ENCODE peak calls at places on chromosomes 6 and 20, in four cellular contexts. One of them, this sample, is unnamed.

GRCh38 chr6:156980515-156980914 is 203.3 kb downstream of the ARID1B start:
- DNase-seq in heart left ventricle: no peak
- DNase-seq in hepatocyte: no peak
- DNase-seq in uterus: no peak
- DNase-seq in this sample: no peak

GRCh38 chr6:17397764-17398194 is 4.4 kb downstream of the CAP2 start:
- DNase-seq in heart left ventricle: no peak
- DNase-seq in hepatocyte: no peak
- DNase-seq in uterus: no peak
- DNase-seq in this sample: no peak

GRCh38 chr20:61333484-61334108 is 81.5 kb downstream of the CDH4 start:
- DNase-seq in hepatocyte: no peak
- DNase-seq in heart left ventricle: no peak
- DNase-seq in uterus: no peak
- DNase-seq in this sample: no peak

GRCh38 chr6:169845426-169846285 is 94.2 kb downstream of the ERMARD start:
- DNase-seq in heart left ventricle: no peak
- DNase-seq in hepatocyte: no peak
- DNase-seq in uterus: no peak
- DNase-seq in this sample: peak; percentile 4

GRCh38 chr6:71056656-71057055 is 99.8 kb upstream of the B3GAT2 start:
- DNase-seq in uterus: no peak
- DNase-seq in hepatocyte: no peak
- DNase-seq in heart left ventricle: no peak
- DNase-seq in this sample: no peak

GRCh38 chr6:3665608-3666007 is 85.9 kb downstream of the PXDC1 start:
- DNase-seq in uterus: no peak
- DNase-seq in hepatocyte: no peak
- DNase-seq in heart left ventricle: no peak
- DNase-seq in this sample: no peak

GRCh38 chr6:63272397-63272796 is 47.4 kb downstream of the LGSN start:
- DNase-seq in heart left ventricle: no peak
- DNase-seq in uterus: no peak
- DNase-seq in hepatocyte: peak; percentile 50
- DNase-seq in this sample: no peak

GRCh38 chr20:32179934-32180333 is 27.6 kb downstream of the PLAGL2 start:
- DNase-seq in heart left ventricle: no peak
- DNase-seq in hepatocyte: no peak
- DNase-seq in uterus: no peak
- DNase-seq in this sample: no peak

GRCh38 chr20:9235518-9235917 is 166.6 kb downstream of the PLCB4 start:
- DNase-seq in heart left ventricle: no peak
- DNase-seq in uterus: no peak
- DNase-seq in hepatocyte: no peak
- DNase-seq in this sample: no peak

GRCh38 chr6:144265390-144265789 is 19.7 kb upstream of the UTRN start:
- DNase-seq in hepatocyte: peak; percentile 34
- DNase-seq in uterus: no peak
- DNase-seq in heart left ventricle: no peak
- DNase-seq in this sample: no peak

GRCh38 chr6:39005774-39006173 is 42.8 kb upstream of the GLP1R start:
- DNase-seq in uterus: no peak
- DNase-seq in hepatocyte: no peak
- DNase-seq in heart left ventricle: no peak
- DNase-seq in this sample: no peak

GRCh38 chr6:9126845-9127560 is 691.7 kb upstream of the SLC35B3 start:
- DNase-seq in uterus: no peak
- DNase-seq in hepatocyte: peak; percentile 14
- DNase-seq in heart left ventricle: no peak
- DNase-seq in this sample: no peak

DNA sequence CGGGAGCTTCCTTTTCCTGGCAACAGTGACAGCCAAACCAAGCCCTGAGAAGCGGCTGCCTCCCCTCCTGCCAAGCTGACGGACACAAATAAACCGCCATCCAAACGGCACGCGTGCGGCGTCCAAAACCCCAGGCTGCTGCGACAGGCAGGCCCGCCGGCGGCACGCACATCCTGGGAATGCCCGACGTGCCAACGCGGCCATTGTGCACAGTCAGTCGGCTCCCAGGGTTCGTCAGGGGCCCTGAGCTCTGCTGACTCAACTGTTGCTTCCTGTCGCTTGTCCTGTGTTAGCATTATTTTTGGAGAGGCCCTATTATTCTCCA is 6.8 kb downstream of the JAG1 start:
- DNase-seq in heart left ventricle: peak; percentile 60
- DNase-seq in uterus: peak; percentile 59
- DNase-seq in hepatocyte: no peak
- DNase-seq in this sample: no peak
- H3K27ac ChIP-seq in heart left ventricle: no peak overlapping the region
- H3K27ac ChIP-seq in uterus: peak overlapping the region; percentile 64
- H3K27ac ChIP-seq in hepatocyte: no peak overlapping the region
- H3K27ac ChIP-seq in this sample: no peak overlapping the region

GRCh38 chr6:26660096-26660425 is 515 bp upstream of the ZNF322 start:
- DNase-seq in hepatocyte: peak; percentile 29
- DNase-seq in heart left ventricle: no peak
- DNase-seq in uterus: no peak
- DNase-seq in this sample: no peak
- TF ChIP-seq CTCF in hepatocyte: peak; percentile 7
- TF ChIP-seq CTCF in heart left ventricle: no peak
- TF ChIP-seq CTCF in uterus: peak; percentile 16
- TF ChIP-seq CTCF in this sample: no peak

GRCh38 chr6:107589199-107589598 is 99.3 kb downstream of the SOBP start:
- DNase-seq in uterus: no peak
- DNase-seq in hepatocyte: no peak
- DNase-seq in heart left ventricle: no peak
- DNase-seq in this sample: no peak
- H3K27ac ChIP-seq in uterus: no peak overlapping the region
- H3K27ac ChIP-seq in hepatocyte: no peak overlapping the region
- H3K27ac ChIP-seq in heart left ventricle: no peak overlapping the region
- H3K27ac ChIP-seq in this sample: no peak overlapping the region

GRCh38 chr6:57316581-57317059 is 810 bp upstream of the PRIM2 start:
- DNase-seq in hepatocyte: peak; percentile 92
- DNase-seq in uterus: peak; percentile 87
- DNase-seq in heart left ventricle: peak; percentile 77
- DNase-seq in this sample: peak; percentile 86
- TF ChIP-seq CTCF in hepatocyte: peak; percentile 92
- TF ChIP-seq CTCF in uterus: peak; percentile 84
- TF ChIP-seq CTCF in heart left ventricle: peak; percentile 80
- TF ChIP-seq CTCF in this sample: peak; percentile 83

GRCh38 chr6:149459761-149460160 is 25.1 kb downstream of the ZC3H12D start:
- DNase-seq in hepatocyte: no peak
- DNase-seq in uterus: no peak
- DNase-seq in heart left ventricle: no peak
- DNase-seq in this sample: no peak
- H3K27ac ChIP-seq in hepatocyte: no peak overlapping the region
- H3K27ac ChIP-seq in uterus: no peak overlapping the region
- H3K27ac ChIP-seq in heart left ventricle: no peak overlapping the region
- H3K27ac ChIP-seq in this sample: no peak overlapping the region

GRCh38 chr6:158818580-158819212 is 472 bp downstream of the EZR start:
- DNase-seq in heart left ventricle: peak; percentile 56
- DNase-seq in uterus: peak; percentile 48
- DNase-seq in hepatocyte: peak; percentile 79
- DNase-seq in this sample: peak; percentile 65

GRCh38 chr6:158818008-158818579 is 1.1 kb downstream of the EZR start:
- DNase-seq in heart left ventricle: peak; percentile 79
- DNase-seq in hepatocyte: peak; percentile 95
- DNase-seq in uterus: peak; percentile 70
- DNase-seq in this sample: peak; percentile 85

GRCh38 chr6:158819213-158819976 is at the start of gene EZR:
- DNase-seq in uterus: peak; percentile 68
- DNase-seq in heart left ventricle: peak; percentile 85
- DNase-seq in hepatocyte: peak; percentile 95
- DNase-seq in this sample: peak; percentile 80

GRCh38 chr6:158817298-158818007 is 1.7 kb downstream of the EZR start:
- DNase-seq in uterus: peak; percentile 29
- DNase-seq in heart left ventricle: peak; percentile 65
- DNase-seq in hepatocyte: peak; percentile 63
- DNase-seq in this sample: peak; percentile 41

DNA sequence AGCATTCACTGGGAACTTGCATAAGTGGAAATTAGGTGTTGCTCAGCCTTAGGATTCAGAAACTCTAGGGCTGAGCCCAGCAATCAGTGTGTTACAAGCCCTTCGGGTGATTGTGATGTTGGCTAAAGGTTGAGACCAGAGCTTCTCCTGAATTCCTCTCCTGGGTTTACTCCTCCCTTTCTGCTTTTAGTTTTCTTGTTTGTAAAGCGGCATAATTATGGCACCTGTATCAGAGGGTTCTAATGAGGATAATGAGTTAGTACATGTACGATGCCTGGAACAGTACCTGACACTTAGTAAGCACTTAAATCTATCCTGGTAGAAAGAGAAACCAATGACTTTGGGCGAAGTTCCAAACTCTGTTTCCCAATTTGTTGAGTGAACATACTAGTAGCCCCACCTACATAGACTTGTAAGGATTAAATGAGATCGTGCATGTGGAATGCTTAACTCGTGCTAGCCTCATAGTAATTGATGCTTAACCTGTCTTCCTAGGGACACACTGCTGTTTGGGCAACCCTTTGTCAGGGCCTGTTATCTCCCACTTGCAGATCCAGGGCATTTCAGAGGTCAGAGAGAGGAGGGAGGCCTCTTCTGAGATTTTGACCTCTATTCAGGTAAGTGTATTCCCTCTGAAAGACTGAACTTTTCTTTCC is 937 bp upstream of the EZR start:
- DNase-seq in hepatocyte: peak; percentile 13
- DNase-seq in heart left ventricle: no peak
- DNase-seq in uterus: no peak
- DNase-seq in this sample: no peak
- TF ChIP-seq CTCF in hepatocyte: no peak
- TF ChIP-seq CTCF in heart left ventricle: no peak
- TF ChIP-seq CTCF in uterus: no peak
- TF ChIP-seq CTCF in this sample: no peak

DNA sequence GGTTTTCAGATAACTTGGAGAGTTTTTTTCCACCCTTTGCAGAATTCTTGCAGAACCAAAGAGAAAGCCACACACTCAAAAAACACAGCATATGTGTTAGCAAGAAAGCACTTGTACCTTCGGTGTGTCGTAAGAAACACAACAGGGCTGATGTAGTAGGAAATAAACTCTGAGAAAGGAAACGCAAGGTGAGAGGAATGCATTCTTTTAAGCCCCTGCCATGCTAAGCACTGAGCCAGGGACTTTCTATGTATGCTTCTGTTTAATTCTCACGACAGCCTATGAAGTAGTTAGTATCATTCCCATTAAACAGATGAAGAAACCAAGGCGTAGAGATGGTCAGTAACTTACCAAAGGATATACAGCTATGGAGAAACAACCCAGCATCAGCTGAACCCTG is 23.1 kb downstream of the NEDD9 start:
- DNase-seq in uterus: no peak
- DNase-seq in heart left ventricle: no peak
- DNase-seq in hepatocyte: no peak
- DNase-seq in this sample: no peak
- H3K27ac ChIP-seq in uterus: peak overlapping the region; percentile 94
- H3K27ac ChIP-seq in heart left ventricle: no peak overlapping the region
- H3K27ac ChIP-seq in hepatocyte: peak overlapping the region; percentile 30
- H3K27ac ChIP-seq in this sample: no peak overlapping the region

GRCh38 chr6:131362696-131363095 is 210.3 kb upstream of the ARG1 start:
- DNase-seq in hepatocyte: no peak
- DNase-seq in heart left ventricle: no peak
- DNase-seq in uterus: no peak
- DNase-seq in this sample: no peak

GRCh38 chr6:131366223-131366622 is 206.8 kb upstream of the ARG1 start:
- DNase-seq in hepatocyte: no peak
- DNase-seq in uterus: no peak
- DNase-seq in heart left ventricle: no peak
- DNase-seq in this sample: no peak

GRCh38 chr6:131372535-131372934 is 200.5 kb upstream of the ARG1 start:
- DNase-seq in hepatocyte: no peak
- DNase-seq in uterus: no peak
- DNase-seq in heart left ventricle: no peak
- DNase-seq in this sample: no peak

GRCh38 chr6:131367206-131367873 is 205.7 kb upstream of the ARG1 start:
- DNase-seq in heart left ventricle: no peak
- DNase-seq in hepatocyte: peak; percentile 58
- DNase-seq in uterus: no peak
- DNase-seq in this sample: no peak

DNA sequence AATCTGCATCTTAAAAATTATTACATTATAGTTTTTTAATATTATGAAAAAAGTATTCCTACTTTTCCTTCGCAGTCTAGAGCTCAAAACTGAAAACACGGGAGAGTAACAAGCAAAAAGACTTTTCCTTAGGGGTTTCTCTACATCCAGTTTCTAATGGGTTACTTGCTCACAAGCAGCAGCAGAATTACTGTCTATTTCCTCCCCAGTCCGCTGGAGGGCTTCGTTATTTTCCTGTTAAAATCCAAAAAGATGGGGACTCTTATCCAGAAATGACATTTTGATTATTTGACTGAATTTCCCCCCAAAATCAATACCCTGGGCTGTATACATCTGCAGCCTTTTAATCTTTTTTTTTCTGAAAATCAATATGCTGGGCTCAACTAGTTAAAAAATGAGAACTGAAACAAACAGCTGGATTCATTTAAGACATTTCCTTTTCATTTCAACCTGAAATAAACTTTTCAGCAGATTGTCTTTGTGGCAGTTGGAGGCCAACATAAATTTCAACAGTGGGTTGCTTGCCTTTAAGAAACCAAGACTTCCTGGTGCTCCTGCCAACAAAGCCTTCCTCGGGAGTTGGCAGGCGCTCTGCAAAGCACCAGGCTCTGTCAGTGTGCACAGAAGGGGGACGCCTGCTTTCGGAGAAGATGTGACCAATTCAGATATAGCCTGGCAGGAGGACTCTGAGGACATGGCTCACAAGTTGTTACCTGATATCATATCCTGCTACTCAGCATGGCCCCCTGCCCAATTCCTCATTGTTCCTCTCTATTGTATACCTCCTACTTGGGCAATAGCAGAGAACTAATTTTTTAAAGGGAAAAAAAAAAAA is 204.7 kb upstream of the ARG1 start:
- DNase-seq in hepatocyte: peak; percentile 28
- DNase-seq in heart left ventricle: peak; percentile 24
- DNase-seq in uterus: peak; percentile 13
- DNase-seq in this sample: peak; percentile 23
- TF ChIP-seq CTCF in hepatocyte: no peak
- TF ChIP-seq CTCF in heart left ventricle: no peak
- TF ChIP-seq CTCF in uterus: no peak
- TF ChIP-seq CTCF in this sample: no peak

This sample was measured in ovary.